ENCODE peak calls at places on chromosomes 13 and 19, in four cellular contexts. K is NCI-H345; A is activated naive CD4-positive, alpha-beta T cell treated with anti-CD3 and anti-CD28 coated beads, Interleukin-2, amount 10 ng/mL, durations not matched to agents 7 days and 5 days; Y is cerebellar cortex. R is an unnamed sample.

GRCh38 chr13:41383400-41383799 is 72.3 kb downstream of the NAA16 start:
- DNase-seq in K (no peak), A (no peak), Y (no peak), R (no peak)

GRCh38 chr13:21106089-21106488 is 44.7 kb upstream of the LATS2 start:
- DNase-seq in K (no peak), A (no peak), Y (no peak), R (no peak)

GRCh38 chr19:45955905-45956608 is 17.6 kb downstream of the NOVA2 start:
- DNase-seq in K (no peak), A (no peak), Y (no peak), R (no peak)

GRCh38 chr13:94112227-94112626 is 367.3 kb downstream of the DCT start:
- DNase-seq in K (no peak), A (no peak), Y (no peak), R (no peak)

GRCh38 chr13:32622827-32623226 is 36.6 kb downstream of the PDS5B start:
- DNase-seq in K (no peak), A (no peak), Y (no peak), R (no peak)

GRCh38 chr13:36341718-36342117 is 4.5 kb downstream of the SPART start:
- DNase-seq in K (no peak), A (no peak), Y (no peak), R (no peak)

GRCh38 chr13:35966024-35966423 is 165.2 kb downstream of the DCLK1 start:
- DNase-seq in K (no peak), A (no peak), Y (no peak), R (no peak)

GRCh38 chr19:35643255-35644205 is 2.0 kb downstream of the ETV2 start:
- DNase-seq in K (peak), A (peak), Y (peak), R (peak)

GRCh38 chr19:55369651-55370304 is 485 bp downstream of the IL11 start:
- DNase-seq in K (no peak), A (peak), Y (peak), R (peak)

GRCh38 chr13:103758222-103758621 is 692.0 kb upstream of the SLC10A2 start:
- DNase-seq in K (no peak), A (no peak), Y (no peak), R (no peak)

GRCh38 chr13:104491951-104492350 is 1425.7 kb upstream of the SLC10A2 start:
- DNase-seq in K (no peak), A (no peak), Y (no peak), R (no peak)

GRCh38 chr19:53906211-53907192 is 2.6 kb upstream of the CACNG7 start:
- DNase-seq in K (no peak), A (peak), Y (peak), R (no peak)

GRCh38 chr13:25778808-25779207 is 273.0 kb downstream of the SHISA2 start:
- DNase-seq in K (no peak), A (no peak), Y (no peak), R (no peak)

GRCh38 chr13:85608255-85608829 is 190.9 kb downstream of the SLITRK6 start:
- DNase-seq in K (no peak), A (no peak), Y (no peak), R (no peak)

GRCh38 chr13:22062478-22063205 is 391.8 kb downstream of the FGF9 start:
- DNase-seq in K (no peak), A (no peak), Y (no peak), R (no peak)

GRCh38 chr13:40233731-40234195 is 432.7 kb downstream of the FOXO1 start:
- DNase-seq in K (no peak), A (no peak), Y (no peak), R (no peak)

GRCh38 chr19:34578173-34578572 is 96.6 kb downstream of the WTIP start:
- DNase-seq in K (no peak), A (no peak), Y (no peak), R (no peak)

GRCh38 chr19:31461814-31462539 is 112.7 kb upstream of the TSHZ3 start:
- DNase-seq in K (no peak), A (no peak), Y (no peak), R (no peak)

GRCh38 chr19:48247212-48247611 is 8.5 kb downstream of the CARD8 start:
- DNase-seq in K (no peak), A (no peak), Y (no peak), R (no peak)

GRCh38 chr19:3196064-3196932 is 10.6 kb downstream of the NCLN start:
- DNase-seq in K (no peak), A (no peak), Y (peak), R (no peak)

R was measured in NCI-H748 treated with DMSO at 0.1 percent for 48 hours.